ENCODE peak calls at places on chromosomes 13 and 19, in seven cellular contexts. V is stimulated activated CD8-positive, alpha-beta memory T cell treated with anti-CD3 and anti-CD28 coated beads, Interleukin-7, amount 100 ng/mL, for 1 hour; A is H54; X is lower lobe of right lung; E is heart right ventricle; M is stimulated activated CD4-positive, alpha-beta T cell treated with anti-CD3 and anti-CD28 coated beads, Interleukin-4, amount 100 ng/mL, for 48 hours; Y is central memory CD8-positive, alpha-beta T cell. Q is an unnamed sample.

GRCh38 chr19:16897572-16898056 is 8.8 kb downstream of the F2RL3 start:
- DNase-seq in V (no peak), A (no peak), X (peak), E (no peak), M (no peak), Y (no peak), Q (no peak)

GRCh38 chr19:52785506-52785905 is 1.1 kb downstream of the ZNF600 start:
- DNase-seq in V (no peak), A (no peak), X (no peak), E (no peak), M (no peak), Y (no peak), Q (no peak)

GRCh38 chr19:35555301-35556005 is 8.0 kb downstream of the ATP4A start:
- DNase-seq in V (no peak), A (peak), X (no peak), E (no peak), M (no peak), Y (no peak), Q (no peak)

GRCh38 chr19:31352296-31352781 is 3.1 kb upstream of the TSHZ3 start:
- DNase-seq in V (no peak), A (no peak), X (no peak), E (no peak), M (no peak), Y (no peak), Q (no peak)

GRCh38 chr13:77896977-77897376 is 21.7 kb downstream of the EDNRB start:
- DNase-seq in V (no peak), A (no peak), X (no peak), E (no peak), M (no peak), Y (no peak), Q (no peak)

GRCh38 chr19:41563847-41564514 is 12.0 kb upstream of the CEACAM21 start:
- DNase-seq in V (no peak), A (peak), X (no peak), E (no peak), M (no peak), Y (no peak), Q (no peak)

GRCh38 chr13:32647926-32648325 is 61.7 kb downstream of the PDS5B start:
- DNase-seq in V (no peak), A (no peak), X (no peak), E (no peak), M (no peak), Y (no peak), Q (no peak)

GRCh38 chr19:19399733-19400438 is 5.6 kb upstream of the GATAD2A start:
- DNase-seq in V (no peak), A (no peak), X (no peak), E (no peak), M (no peak), Y (no peak), Q (no peak)

GRCh38 chr19:19113040-19113541 is 25.2 kb downstream of the TMEM161A start:
- DNase-seq in V (no peak), A (peak), X (no peak), E (no peak), M (no peak), Y (no peak), Q (no peak)

GRCh38 chr19:17522988-17523872 is 11.8 kb downstream of the PGLS start:
- DNase-seq in V (no peak), A (no peak), X (peak), E (peak), M (peak), Y (no peak), Q (no peak)